ENCODE peak calls at places on chromosomes 2 and 18, in five cellular contexts. J, N, C, W and I are unnamed samples.

GRCh38 chr18:76421291-76422078 is 73.6 kb downstream of the ZNF516 start:
- DNase-seq in C (no peak), J (no peak), W (no peak), N (no peak), I (no peak)

GRCh38 chr2:187718092-187718491 is 163.9 kb upstream of the TFPI start:
- DNase-seq in J (no peak), C (no peak), N (no peak), W (no peak), I (no peak)

GRCh38 chr2:1945837-1946236 is 201.5 kb upstream of the PXDN start:
- DNase-seq in J (no peak), C (no peak), W (no peak), N (no peak), I (no peak)

GRCh38 chr2:134508396-134508795 is 210.4 kb downstream of the TMEM163 start:
- DNase-seq in J (no peak), N (no peak), W (no peak), C (no peak), I (no peak)

GRCh38 chr18:66872277-66872676 is 268.4 kb upstream of the CDH19 start:
- DNase-seq in J (no peak), C (no peak), N (no peak), W (no peak), I (no peak)

GRCh38 chr2:148209598-148209997 is 188.7 kb downstream of the MBD5 start:
- DNase-seq in W (no peak), C (peak), N (no peak), J (no peak), I (peak)

GRCh38 chr2:36069083-36069482 is 286.5 kb upstream of the CRIM1 start:
- DNase-seq in C (no peak), N (no peak), J (no peak), W (no peak), I (no peak)

GRCh38 chr2:96963316-96963715 is 23.1 kb downstream of the FAM178B start:
- DNase-seq in C (no peak), W (no peak), N (no peak), J (no peak), I (peak)

GRCh38 chr2:10497797-10498251 is 49.7 kb upstream of the ODC1 start:
- DNase-seq in N (peak), J (no peak), W (no peak), C (peak), I (peak)

GRCh38 chr2:9211496-9211895 is 4.9 kb downstream of the ASAP2 start:
- DNase-seq in N (no peak), J (peak), W (no peak), C (no peak), I (no peak)

GRCh38 chr2:111178730-111179405 is 58.2 kb downstream of the BCL2L11 start:
- DNase-seq in J (no peak), W (no peak), N (peak), C (peak), I (no peak)

GRCh38 chr2:105746177-105747080 is 1.7 kb downstream of the NCK2 start:
- DNase-seq in W (no peak), N (no peak), J (no peak), C (no peak), I (peak)

GRCh38 chr2:30662268-30663131 is 144.7 kb downstream of the CAPN13 start:
- DNase-seq in C (no peak), J (no peak), W (no peak), N (no peak), I (no peak)

GRCh38 chr2:155377178-155377780 is 678.8 kb downstream of the KCNJ3 start:
- DNase-seq in N (peak), J (no peak), C (peak), W (peak), I (no peak)

GRCh38 chr2:85915606-85916303 is 27.0 kb upstream of the ST3GAL5 start:
- DNase-seq in C (no peak), W (no peak), N (peak), J (no peak), I (no peak)

GRCh38 chr2:236872015-236872414 is 213.7 kb upstream of the COPS8 start:
- DNase-seq in W (no peak), C (peak), N (no peak), J (peak), I (no peak)

GRCh38 chr18:35571138-35571537 is 10.4 kb upstream of the GALNT1 start:
- DNase-seq in C (no peak), N (no peak), J (no peak), W (no peak), I (no peak)